ENCODE peak calls at places on chromosomes 13 and 19, in ten cellular contexts. One of them, this sample, is unnamed.

GRCh38 chr19:48964205-48965032 is 690 bp upstream of the FTL start:
- DNase-seq in lung: no peak
- DNase-seq in IMR-90: peak
- DNase-seq in SJSA1: peak
- DNase-seq in adrenal gland: no peak
- DNase-seq in RWPE1: no peak
- DNase-seq in aorta: peak
- DNase-seq in caudate nucleus: no peak
- DNase-seq in right cardiac atrium: no peak
- DNase-seq in left lung: no peak
- DNase-seq in this sample: peak

GRCh38 chr19:42232435-42232834 is 10.0 kb downstream of the GSK3A start:
- DNase-seq in aorta: no peak
- DNase-seq in right cardiac atrium: no peak
- DNase-seq in caudate nucleus: no peak
- DNase-seq in RWPE1: no peak
- DNase-seq in adrenal gland: no peak
- DNase-seq in left lung: no peak
- DNase-seq in lung: no peak
- DNase-seq in IMR-90: no peak
- DNase-seq in SJSA1: no peak
- DNase-seq in this sample: no peak

GRCh38 chr13:107347641-107348369 is 779.9 kb upstream of the ARGLU1 start:
- DNase-seq in right cardiac atrium: no peak
- DNase-seq in lung: no peak
- DNase-seq in aorta: no peak
- DNase-seq in left lung: no peak
- DNase-seq in SJSA1: no peak
- DNase-seq in adrenal gland: no peak
- DNase-seq in IMR-90: no peak
- DNase-seq in RWPE1: no peak
- DNase-seq in caudate nucleus: no peak
- DNase-seq in this sample: no peak

GRCh38 chr19:19662866-19663291 is 597 bp downstream of the ATP13A1 start:
- DNase-seq in RWPE1: no peak
- DNase-seq in aorta: no peak
- DNase-seq in SJSA1: peak
- DNase-seq in caudate nucleus: no peak
- DNase-seq in left lung: no peak
- DNase-seq in adrenal gland: peak
- DNase-seq in lung: peak
- DNase-seq in right cardiac atrium: no peak
- DNase-seq in IMR-90: peak
- DNase-seq in this sample: no peak

GRCh38 chr13:105991622-105992254 is 543.7 kb downstream of the EFNB2 start:
- DNase-seq in RWPE1: peak
- DNase-seq in IMR-90: peak
- DNase-seq in right cardiac atrium: peak
- DNase-seq in lung: peak
- DNase-seq in aorta: no peak
- DNase-seq in adrenal gland: no peak
- DNase-seq in caudate nucleus: no peak
- DNase-seq in SJSA1: peak
- DNase-seq in left lung: no peak
- DNase-seq in this sample: peak

GRCh38 chr13:100941811-100942361 is 267.3 kb upstream of the TMTC4 start:
- DNase-seq in aorta: no peak
- DNase-seq in RWPE1: no peak
- DNase-seq in adrenal gland: no peak
- DNase-seq in left lung: no peak
- DNase-seq in IMR-90: peak
- DNase-seq in caudate nucleus: no peak
- DNase-seq in SJSA1: no peak
- DNase-seq in right cardiac atrium: no peak
- DNase-seq in lung: no peak
- DNase-seq in this sample: peak

GRCh38 chr13:40992678-40993077 is 26.4 kb downstream of the ELF1 start:
- DNase-seq in left lung: no peak
- DNase-seq in aorta: no peak
- DNase-seq in RWPE1: no peak
- DNase-seq in SJSA1: no peak
- DNase-seq in IMR-90: no peak
- DNase-seq in caudate nucleus: no peak
- DNase-seq in lung: no peak
- DNase-seq in adrenal gland: no peak
- DNase-seq in right cardiac atrium: no peak
- DNase-seq in this sample: no peak

GRCh38 chr19:39448271-39448670 is 2.9 kb downstream of the SUPT5H start:
- DNase-seq in right cardiac atrium: no peak
- DNase-seq in adrenal gland: no peak
- DNase-seq in lung: no peak
- DNase-seq in left lung: no peak
- DNase-seq in IMR-90: peak
- DNase-seq in SJSA1: no peak
- DNase-seq in caudate nucleus: no peak
- DNase-seq in aorta: no peak
- DNase-seq in RWPE1: no peak
- DNase-seq in this sample: no peak

GRCh38 chr19:21158523-21159135 is 16.8 kb downstream of the ZNF431 start:
- DNase-seq in aorta: no peak
- DNase-seq in SJSA1: no peak
- DNase-seq in caudate nucleus: no peak
- DNase-seq in left lung: no peak
- DNase-seq in right cardiac atrium: no peak
- DNase-seq in adrenal gland: no peak
- DNase-seq in RWPE1: no peak
- DNase-seq in lung: no peak
- DNase-seq in IMR-90: peak
- DNase-seq in this sample: no peak

GRCh38 chr13:99956473-99957349 is 14.9 kb downstream of the ZIC5 start:
- DNase-seq in left lung: no peak
- DNase-seq in adrenal gland: no peak
- DNase-seq in aorta: no peak
- DNase-seq in SJSA1: no peak
- DNase-seq in right cardiac atrium: no peak
- DNase-seq in caudate nucleus: no peak
- DNase-seq in IMR-90: no peak
- DNase-seq in lung: no peak
- DNase-seq in RWPE1: no peak
- DNase-seq in this sample: no peak

GRCh38 chr19:17775245-17775927 is 19.6 kb upstream of the B3GNT3 start:
- DNase-seq in adrenal gland: no peak
- DNase-seq in SJSA1: peak
- DNase-seq in left lung: no peak
- DNase-seq in aorta: no peak
- DNase-seq in IMR-90: peak
- DNase-seq in caudate nucleus: no peak
- DNase-seq in right cardiac atrium: peak
- DNase-seq in lung: no peak
- DNase-seq in RWPE1: no peak
- DNase-seq in this sample: peak

GRCh38 chr13:35694549-35695233 is 218.2 kb upstream of the MAB21L1 start:
- DNase-seq in SJSA1: peak
- DNase-seq in lung: no peak
- DNase-seq in adrenal gland: no peak
- DNase-seq in RWPE1: no peak
- DNase-seq in left lung: no peak
- DNase-seq in aorta: no peak
- DNase-seq in right cardiac atrium: no peak
- DNase-seq in caudate nucleus: no peak
- DNase-seq in IMR-90: no peak
- DNase-seq in this sample: no peak

GRCh38 chr13:113209336-113209879 is at the start of gene CUL4A:
- DNase-seq in adrenal gland: peak
- DNase-seq in aorta: peak
- DNase-seq in IMR-90: peak
- DNase-seq in lung: peak
- DNase-seq in right cardiac atrium: peak
- DNase-seq in RWPE1: peak
- DNase-seq in SJSA1: no peak
- DNase-seq in caudate nucleus: peak
- DNase-seq in left lung: peak
- DNase-seq in this sample: peak

GRCh38 chr13:31964168-31964567 is 67.4 kb upstream of the FRY start:
- DNase-seq in left lung: no peak
- DNase-seq in SJSA1: no peak
- DNase-seq in right cardiac atrium: no peak
- DNase-seq in adrenal gland: no peak
- DNase-seq in lung: no peak
- DNase-seq in aorta: no peak
- DNase-seq in caudate nucleus: no peak
- DNase-seq in RWPE1: no peak
- DNase-seq in IMR-90: no peak
- DNase-seq in this sample: no peak

GRCh38 chr13:31967155-31967554 is 64.4 kb upstream of the FRY start:
- DNase-seq in right cardiac atrium: no peak
- DNase-seq in lung: no peak
- DNase-seq in SJSA1: no peak
- DNase-seq in caudate nucleus: no peak
- DNase-seq in RWPE1: no peak
- DNase-seq in aorta: no peak
- DNase-seq in adrenal gland: no peak
- DNase-seq in left lung: no peak
- DNase-seq in IMR-90: no peak
- DNase-seq in this sample: no peak

GRCh38 chr13:31968473-31968872 is 63.1 kb upstream of the FRY start:
- DNase-seq in right cardiac atrium: no peak
- DNase-seq in adrenal gland: peak
- DNase-seq in aorta: peak
- DNase-seq in RWPE1: no peak
- DNase-seq in lung: peak
- DNase-seq in SJSA1: no peak
- DNase-seq in left lung: peak
- DNase-seq in IMR-90: no peak
- DNase-seq in caudate nucleus: no peak
- DNase-seq in this sample: no peak

GRCh38 chr13:31962661-31963345 is 68.8 kb upstream of the FRY start:
- DNase-seq in SJSA1: no peak
- DNase-seq in caudate nucleus: no peak
- DNase-seq in left lung: no peak
- DNase-seq in right cardiac atrium: no peak
- DNase-seq in IMR-90: peak
- DNase-seq in adrenal gland: no peak
- DNase-seq in RWPE1: no peak
- DNase-seq in aorta: no peak
- DNase-seq in lung: no peak
- DNase-seq in this sample: peak

DNA sequence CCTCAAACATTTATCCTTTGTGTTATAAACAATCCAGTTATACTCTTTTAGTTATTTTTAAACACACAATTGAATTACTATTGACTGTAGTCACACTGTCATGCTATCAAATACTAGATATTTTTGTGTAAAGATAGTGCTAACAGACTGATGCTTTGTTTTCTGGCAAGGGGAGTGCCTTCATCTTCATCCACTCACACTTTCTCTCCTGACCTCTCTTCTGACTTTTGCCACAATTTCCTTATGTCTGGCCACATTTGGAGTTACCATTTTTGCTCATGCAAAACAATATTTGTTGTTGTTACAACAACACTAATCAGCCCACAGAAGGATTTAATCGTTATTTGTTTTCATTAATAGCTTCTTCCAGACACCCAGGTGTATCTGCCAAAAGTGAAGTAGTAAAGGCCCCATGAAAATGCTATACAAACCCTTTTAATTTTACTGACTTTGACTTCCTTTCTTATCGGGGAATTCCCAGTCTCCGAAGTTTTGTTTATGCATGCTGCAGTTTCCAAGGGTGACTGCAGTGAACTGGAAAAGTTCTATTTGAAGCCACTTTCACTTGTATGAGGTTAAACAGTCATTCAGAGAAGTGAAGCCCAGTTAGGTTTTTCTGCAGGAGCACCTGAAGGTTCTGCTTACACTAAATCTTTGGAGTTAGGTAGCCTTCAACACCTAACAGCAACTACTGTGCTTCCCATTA is 66.1 kb upstream of the FRY start:
- DNase-seq in SJSA1: peak
- DNase-seq in RWPE1: no peak
- DNase-seq in lung: no peak
- DNase-seq in right cardiac atrium: no peak
- DNase-seq in caudate nucleus: no peak
- DNase-seq in IMR-90: peak
- DNase-seq in left lung: no peak
- DNase-seq in aorta: no peak
- DNase-seq in adrenal gland: no peak
- DNase-seq in this sample: no peak
- H3K27ac ChIP-seq in SJSA1: peak
- H3K27ac ChIP-seq in RWPE1: no peak
- H3K27ac ChIP-seq in lung: no peak
- H3K27ac ChIP-seq in right cardiac atrium: no peak
- H3K27ac ChIP-seq in caudate nucleus: no peak
- H3K27ac ChIP-seq in IMR-90: peak
- H3K27ac ChIP-seq in left lung: no peak
- H3K27ac ChIP-seq in aorta: no peak
- H3K27ac ChIP-seq in adrenal gland: no peak
- H3K27ac ChIP-seq in this sample: no peak

DNA sequence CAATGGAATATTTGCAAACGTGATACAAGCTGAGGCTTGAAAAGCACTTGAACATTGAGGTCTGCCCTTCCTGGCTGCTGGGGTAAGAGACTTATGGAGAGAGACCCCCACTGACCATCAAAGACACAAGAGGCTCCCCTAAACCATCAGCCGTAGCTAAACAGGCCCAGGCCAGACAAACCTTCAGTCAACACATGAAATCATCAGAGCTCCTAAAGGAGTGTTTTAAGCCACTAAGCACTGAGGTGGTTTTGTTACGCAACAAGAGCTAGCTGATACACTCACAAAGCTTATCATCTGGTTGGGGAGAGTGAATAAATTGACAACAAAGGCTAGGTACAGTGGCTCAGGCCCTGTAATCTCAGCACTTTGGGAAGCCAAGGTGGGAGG is 110.4 kb downstream of the ZNF557 start:
- DNase-seq in adrenal gland: no peak
- DNase-seq in aorta: no peak
- DNase-seq in lung: no peak
- DNase-seq in left lung: no peak
- DNase-seq in RWPE1: no peak
- DNase-seq in SJSA1: no peak
- DNase-seq in caudate nucleus: no peak
- DNase-seq in IMR-90: no peak
- DNase-seq in right cardiac atrium: no peak
- DNase-seq in this sample: no peak
- H3K27ac ChIP-seq in adrenal gland: peak
- H3K27ac ChIP-seq in aorta: no peak
- H3K27ac ChIP-seq in lung: no peak
- H3K27ac ChIP-seq in left lung: no peak
- H3K27ac ChIP-seq in RWPE1: no peak
- H3K27ac ChIP-seq in SJSA1: no peak
- H3K27ac ChIP-seq in caudate nucleus: no peak
- H3K27ac ChIP-seq in IMR-90: no peak
- H3K27ac ChIP-seq in right cardiac atrium: no peak
- H3K27ac ChIP-seq in this sample: no peak

GRCh38 chr19:1128111-1128510 is 24.3 kb downstream of the GPX4 start:
- DNase-seq in right cardiac atrium: no peak
- DNase-seq in RWPE1: peak
- DNase-seq in left lung: no peak
- DNase-seq in aorta: no peak
- DNase-seq in lung: no peak
- DNase-seq in SJSA1: no peak
- DNase-seq in IMR-90: no peak
- DNase-seq in adrenal gland: no peak
- DNase-seq in caudate nucleus: no peak
- DNase-seq in this sample: no peak
- H3K27ac ChIP-seq in right cardiac atrium: no peak
- H3K27ac ChIP-seq in RWPE1: peak
- H3K27ac ChIP-seq in left lung: no peak
- H3K27ac ChIP-seq in aorta: no peak
- H3K27ac ChIP-seq in lung: no peak
- H3K27ac ChIP-seq in SJSA1: no peak
- H3K27ac ChIP-seq in IMR-90: no peak
- H3K27ac ChIP-seq in adrenal gland: no peak
- H3K27ac ChIP-seq in caudate nucleus: no peak
- H3K27ac ChIP-seq in this sample: no peak

GRCh38 chr19:28560786-28561185 is 652.2 kb downstream of the UQCRFS1 start:
- DNase-seq in aorta: no peak
- DNase-seq in IMR-90: no peak
- DNase-seq in RWPE1: no peak
- DNase-seq in lung: no peak
- DNase-seq in right cardiac atrium: no peak
- DNase-seq in left lung: no peak
- DNase-seq in adrenal gland: no peak
- DNase-seq in caudate nucleus: no peak
- DNase-seq in SJSA1: no peak
- DNase-seq in this sample: no peak
- H3K27ac ChIP-seq in aorta: no peak
- H3K27ac ChIP-seq in IMR-90: no peak
- H3K27ac ChIP-seq in RWPE1: no peak
- H3K27ac ChIP-seq in lung: no peak
- H3K27ac ChIP-seq in right cardiac atrium: no peak
- H3K27ac ChIP-seq in left lung: no peak
- H3K27ac ChIP-seq in adrenal gland: no peak
- H3K27ac ChIP-seq in caudate nucleus: no peak
- H3K27ac ChIP-seq in SJSA1: no peak
- H3K27ac ChIP-seq in this sample: no peak